ENCODE peak calls at places on chromosomes 4 and X, in five cellular contexts. One of them, this sample, is unnamed.

GRCh38 chrX:47143894-47144625 is 442 bp downstream of the NDUFB11 start:
- DNase-seq in effector CD8-positive, alpha-beta T cell: no peak
- DNase-seq in activated CD8-positive, alpha-beta memory T cell treated with anti-CD3 and anti-CD28 coated beads for 48 hours: no peak
- DNase-seq in T-helper 2 cell: no peak
- DNase-seq in CD8-positive, alpha-beta T cell: no peak
- DNase-seq in this sample: no peak

GRCh38 chr4:38086515-38087226 is 126.5 kb downstream of the PTTG2 start:
- DNase-seq in activated CD8-positive, alpha-beta memory T cell treated with anti-CD3 and anti-CD28 coated beads for 48 hours: no peak
- DNase-seq in T-helper 2 cell: no peak
- DNase-seq in effector CD8-positive, alpha-beta T cell: no peak
- DNase-seq in CD8-positive, alpha-beta T cell: no peak
- DNase-seq in this sample: no peak

GRCh38 chr4:146398404-146398803 is 123.3 kb downstream of the SLC10A7 start:
- DNase-seq in T-helper 2 cell: no peak
- DNase-seq in effector CD8-positive, alpha-beta T cell: no peak
- DNase-seq in CD8-positive, alpha-beta T cell: no peak
- DNase-seq in activated CD8-positive, alpha-beta memory T cell treated with anti-CD3 and anti-CD28 coated beads for 48 hours: no peak
- DNase-seq in this sample: no peak

GRCh38 chrX:118727686-118728339 is 407 bp downstream of the IL13RA1 start:
- DNase-seq in effector CD8-positive, alpha-beta T cell: no peak
- DNase-seq in activated CD8-positive, alpha-beta memory T cell treated with anti-CD3 and anti-CD28 coated beads for 48 hours: no peak
- DNase-seq in CD8-positive, alpha-beta T cell: no peak
- DNase-seq in T-helper 2 cell: no peak
- DNase-seq in this sample: no peak

GRCh38 chr4:154018659-154019058 is 229.8 kb upstream of the SFRP2 start:
- DNase-seq in effector CD8-positive, alpha-beta T cell: peak; percentile 7
- DNase-seq in T-helper 2 cell: no peak
- DNase-seq in activated CD8-positive, alpha-beta memory T cell treated with anti-CD3 and anti-CD28 coated beads for 48 hours: no peak
- DNase-seq in CD8-positive, alpha-beta T cell: no peak
- DNase-seq in this sample: peak; percentile 76

GRCh38 chr4:7857238-7857701 is 82.4 kb downstream of the AFAP1 start:
- DNase-seq in activated CD8-positive, alpha-beta memory T cell treated with anti-CD3 and anti-CD28 coated beads for 48 hours: no peak
- DNase-seq in CD8-positive, alpha-beta T cell: no peak
- DNase-seq in effector CD8-positive, alpha-beta T cell: no peak
- DNase-seq in T-helper 2 cell: no peak
- DNase-seq in this sample: no peak

GRCh38 chr4:18846313-18846712 is 824.8 kb upstream of the LCORL start:
- DNase-seq in effector CD8-positive, alpha-beta T cell: no peak
- DNase-seq in CD8-positive, alpha-beta T cell: no peak
- DNase-seq in activated CD8-positive, alpha-beta memory T cell treated with anti-CD3 and anti-CD28 coated beads for 48 hours: no peak
- DNase-seq in T-helper 2 cell: no peak
- DNase-seq in this sample: no peak

GRCh38 chr4:142416711-142417275 is 429.3 kb downstream of the INPP4B start:
- DNase-seq in T-helper 2 cell: no peak
- DNase-seq in effector CD8-positive, alpha-beta T cell: no peak
- DNase-seq in CD8-positive, alpha-beta T cell: no peak
- DNase-seq in activated CD8-positive, alpha-beta memory T cell treated with anti-CD3 and anti-CD28 coated beads for 48 hours: no peak
- DNase-seq in this sample: no peak

GRCh38 chr4:1593458-1593857 is 90.7 kb downstream of the FAM53A start:
- DNase-seq in activated CD8-positive, alpha-beta memory T cell treated with anti-CD3 and anti-CD28 coated beads for 48 hours: no peak
- DNase-seq in T-helper 2 cell: no peak
- DNase-seq in CD8-positive, alpha-beta T cell: no peak
- DNase-seq in effector CD8-positive, alpha-beta T cell: no peak
- DNase-seq in this sample: no peak

GRCh38 chr4:127778102-127778501 is 4.0 kb upstream of the HSPA4L start:
- DNase-seq in effector CD8-positive, alpha-beta T cell: no peak
- DNase-seq in T-helper 2 cell: no peak
- DNase-seq in activated CD8-positive, alpha-beta memory T cell treated with anti-CD3 and anti-CD28 coated beads for 48 hours: no peak
- DNase-seq in CD8-positive, alpha-beta T cell: no peak
- DNase-seq in this sample: no peak

GRCh38 chr4:83644677-83645639 is 109.0 kb downstream of the GPAT3 start:
- DNase-seq in CD8-positive, alpha-beta T cell: no peak
- DNase-seq in activated CD8-positive, alpha-beta memory T cell treated with anti-CD3 and anti-CD28 coated beads for 48 hours: no peak
- DNase-seq in effector CD8-positive, alpha-beta T cell: peak; percentile 2
- DNase-seq in T-helper 2 cell: no peak
- DNase-seq in this sample: no peak

GRCh38 chr4:76605099-76605563 is 170.1 kb downstream of the SHROOM3 start:
- DNase-seq in T-helper 2 cell: no peak
- DNase-seq in CD8-positive, alpha-beta T cell: no peak
- DNase-seq in effector CD8-positive, alpha-beta T cell: no peak
- DNase-seq in activated CD8-positive, alpha-beta memory T cell treated with anti-CD3 and anti-CD28 coated beads for 48 hours: no peak
- DNase-seq in this sample: no peak

GRCh38 chr4:5955201-5955821 is 62.4 kb upstream of the CRMP1 start:
- DNase-seq in activated CD8-positive, alpha-beta memory T cell treated with anti-CD3 and anti-CD28 coated beads for 48 hours: no peak
- DNase-seq in effector CD8-positive, alpha-beta T cell: no peak
- DNase-seq in CD8-positive, alpha-beta T cell: no peak
- DNase-seq in T-helper 2 cell: no peak
- DNase-seq in this sample: no peak

GRCh38 chrX:56994375-56995270 is 718 bp downstream of the SPIN3 start:
- DNase-seq in CD8-positive, alpha-beta T cell: no peak
- DNase-seq in activated CD8-positive, alpha-beta memory T cell treated with anti-CD3 and anti-CD28 coated beads for 48 hours: no peak
- DNase-seq in T-helper 2 cell: no peak
- DNase-seq in effector CD8-positive, alpha-beta T cell: no peak
- DNase-seq in this sample: no peak

GRCh38 chr4:10040049-10040892 is 19.0 kb upstream of the SLC2A9 start:
- DNase-seq in T-helper 2 cell: no peak
- DNase-seq in CD8-positive, alpha-beta T cell: peak; percentile 5
- DNase-seq in activated CD8-positive, alpha-beta memory T cell treated with anti-CD3 and anti-CD28 coated beads for 48 hours: no peak
- DNase-seq in effector CD8-positive, alpha-beta T cell: no peak
- DNase-seq in this sample: no peak

GRCh38 chr4:18568600-18568999 is 547.0 kb upstream of the LCORL start:
- DNase-seq in T-helper 2 cell: no peak
- DNase-seq in CD8-positive, alpha-beta T cell: no peak
- DNase-seq in activated CD8-positive, alpha-beta memory T cell treated with anti-CD3 and anti-CD28 coated beads for 48 hours: no peak
- DNase-seq in effector CD8-positive, alpha-beta T cell: no peak
- DNase-seq in this sample: no peak

GRCh38 chr4:128670434-128670999 is 139.0 kb upstream of the JADE1 start:
- DNase-seq in CD8-positive, alpha-beta T cell: no peak
- DNase-seq in activated CD8-positive, alpha-beta memory T cell treated with anti-CD3 and anti-CD28 coated beads for 48 hours: no peak
- DNase-seq in effector CD8-positive, alpha-beta T cell: no peak
- DNase-seq in T-helper 2 cell: no peak
- DNase-seq in this sample: no peak

GRCh38 chr4:101418055-101418454 is 70.7 kb upstream of the PPP3CA start:
- DNase-seq in CD8-positive, alpha-beta T cell: peak; percentile 70
- DNase-seq in T-helper 2 cell: no peak
- DNase-seq in activated CD8-positive, alpha-beta memory T cell treated with anti-CD3 and anti-CD28 coated beads for 48 hours: peak; percentile 18
- DNase-seq in effector CD8-positive, alpha-beta T cell: peak; percentile 10
- DNase-seq in this sample: no peak

GRCh38 chrX:48800574-48801280 is 1.1 kb upstream of the HDAC6 start:
- DNase-seq in T-helper 2 cell: no peak
- DNase-seq in CD8-positive, alpha-beta T cell: no peak
- DNase-seq in effector CD8-positive, alpha-beta T cell: no peak
- DNase-seq in activated CD8-positive, alpha-beta memory T cell treated with anti-CD3 and anti-CD28 coated beads for 48 hours: no peak
- DNase-seq in this sample: no peak

GRCh38 chrX:39877919-39878318 is 219.8 kb downstream of the BCOR start:
- DNase-seq in CD8-positive, alpha-beta T cell: no peak
- DNase-seq in effector CD8-positive, alpha-beta T cell: no peak
- DNase-seq in T-helper 2 cell: no peak
- DNase-seq in activated CD8-positive, alpha-beta memory T cell treated with anti-CD3 and anti-CD28 coated beads for 48 hours: no peak
- DNase-seq in this sample: no peak

GRCh38 chrX:50747471-50747900 is 66.5 kb downstream of the SHROOM4 start:
- DNase-seq in T-helper 2 cell: no peak
- DNase-seq in CD8-positive, alpha-beta T cell: no peak
- DNase-seq in activated CD8-positive, alpha-beta memory T cell treated with anti-CD3 and anti-CD28 coated beads for 48 hours: no peak
- DNase-seq in effector CD8-positive, alpha-beta T cell: no peak
- DNase-seq in this sample: no peak

GRCh38 chr4:37666625-37667071 is 19.5 kb downstream of the RELL1 start:
- DNase-seq in activated CD8-positive, alpha-beta memory T cell treated with anti-CD3 and anti-CD28 coated beads for 48 hours: no peak
- DNase-seq in T-helper 2 cell: no peak
- DNase-seq in effector CD8-positive, alpha-beta T cell: no peak
- DNase-seq in CD8-positive, alpha-beta T cell: no peak
- DNase-seq in this sample: no peak

GRCh38 chrX:39497717-39498265 is 600.0 kb downstream of the BCOR start:
- DNase-seq in effector CD8-positive, alpha-beta T cell: no peak
- DNase-seq in CD8-positive, alpha-beta T cell: no peak
- DNase-seq in activated CD8-positive, alpha-beta memory T cell treated with anti-CD3 and anti-CD28 coated beads for 48 hours: no peak
- DNase-seq in T-helper 2 cell: no peak
- DNase-seq in this sample: no peak

GRCh38 chr4:3293410-3294391 is 880 bp downstream of the RGS12 start:
- DNase-seq in CD8-positive, alpha-beta T cell: peak; percentile 48
- DNase-seq in T-helper 2 cell: no peak
- DNase-seq in activated CD8-positive, alpha-beta memory T cell treated with anti-CD3 and anti-CD28 coated beads for 48 hours: no peak
- DNase-seq in effector CD8-positive, alpha-beta T cell: no peak
- DNase-seq in this sample: no peak

GRCh38 chr4:8832130-8832930 is 39.3 kb downstream of the HMX1 start:
- DNase-seq in CD8-positive, alpha-beta T cell: peak; percentile 23
- DNase-seq in T-helper 2 cell: no peak
- DNase-seq in activated CD8-positive, alpha-beta memory T cell treated with anti-CD3 and anti-CD28 coated beads for 48 hours: no peak
- DNase-seq in effector CD8-positive, alpha-beta T cell: no peak
- DNase-seq in this sample: no peak

GRCh38 chr4:151801547-151802516 is 41.0 kb upstream of the GATB start:
- DNase-seq in CD8-positive, alpha-beta T cell: peak; percentile 67
- DNase-seq in effector CD8-positive, alpha-beta T cell: peak; percentile 18
- DNase-seq in activated CD8-positive, alpha-beta memory T cell treated with anti-CD3 and anti-CD28 coated beads for 48 hours: peak; percentile 15
- DNase-seq in T-helper 2 cell: peak; percentile 17
- DNase-seq in this sample: no peak

GRCh38 chrX:149984411-149984810 is 46.1 kb upstream of the EOLA2 start:
- DNase-seq in T-helper 2 cell: no peak
- DNase-seq in activated CD8-positive, alpha-beta memory T cell treated with anti-CD3 and anti-CD28 coated beads for 48 hours: no peak
- DNase-seq in CD8-positive, alpha-beta T cell: no peak
- DNase-seq in effector CD8-positive, alpha-beta T cell: no peak
- DNase-seq in this sample: no peak

GRCh38 chrX:15493118-15494082 is at the start of gene PIR:
- DNase-seq in effector CD8-positive, alpha-beta T cell: no peak
- DNase-seq in activated CD8-positive, alpha-beta memory T cell treated with anti-CD3 and anti-CD28 coated beads for 48 hours: peak; percentile 15
- DNase-seq in T-helper 2 cell: no peak
- DNase-seq in CD8-positive, alpha-beta T cell: peak; percentile 61
- DNase-seq in this sample: peak; percentile 81